ENCODE peak calls at places on chromosome 9, in four cellular contexts. One of them, this sample, is unnamed.

GRCh38 chr9:2725126-2725525 is 7.8 kb downstream of the KCNV2 start:
- DNase-seq in breast epithelium: no peak
- DNase-seq in tibial artery: no peak
- DNase-seq in fibroblast of pulmonary artery: no peak
- DNase-seq in this sample: no peak

GRCh38 chr9:136403538-136403914 is 3.6 kb upstream of the SNAPC4 start:
- DNase-seq in breast epithelium: no peak
- DNase-seq in tibial artery: no peak
- DNase-seq in fibroblast of pulmonary artery: no peak
- DNase-seq in this sample: no peak

GRCh38 chr9:116344416-116344815 is 190.8 kb downstream of the PAPPA start:
- DNase-seq in breast epithelium: no peak
- DNase-seq in tibial artery: no peak
- DNase-seq in fibroblast of pulmonary artery: no peak
- DNase-seq in this sample: no peak

GRCh38 chr9:107158321-107158720 is 124.8 kb upstream of the RAD23B start:
- DNase-seq in breast epithelium: no peak
- DNase-seq in tibial artery: no peak
- DNase-seq in fibroblast of pulmonary artery: peak; percentile 57
- DNase-seq in this sample: no peak

GRCh38 chr9:76107487-76107886 is 217.0 kb downstream of the PCSK5 start:
- DNase-seq in breast epithelium: no peak
- DNase-seq in tibial artery: peak; percentile 82
- DNase-seq in fibroblast of pulmonary artery: peak; percentile 24
- DNase-seq in this sample: no peak

GRCh38 chr9:128895556-128895955 is 13.6 kb downstream of the LRRC8A start:
- DNase-seq in breast epithelium: no peak
- DNase-seq in tibial artery: no peak
- DNase-seq in fibroblast of pulmonary artery: no peak
- DNase-seq in this sample: no peak

GRCh38 chr9:133921866-133922265 is 70.3 kb downstream of the VAV2 start:
- DNase-seq in breast epithelium: no peak
- DNase-seq in tibial artery: no peak
- DNase-seq in fibroblast of pulmonary artery: no peak
- DNase-seq in this sample: no peak

GRCh38 chr9:125632321-125633115 is 74.5 kb downstream of the MAPKAP1 start:
- DNase-seq in breast epithelium: no peak
- DNase-seq in tibial artery: no peak
- DNase-seq in fibroblast of pulmonary artery: no peak
- DNase-seq in this sample: no peak

GRCh38 chr9:27614551-27614950 is 41.3 kb upstream of the C9orf72 start:
- DNase-seq in breast epithelium: no peak
- DNase-seq in tibial artery: no peak
- DNase-seq in fibroblast of pulmonary artery: no peak
- DNase-seq in this sample: no peak

GRCh38 chr9:137464291-137464999 is 5.3 kb upstream of the NSMF start:
- DNase-seq in breast epithelium: no peak
- DNase-seq in tibial artery: peak; percentile 63
- DNase-seq in fibroblast of pulmonary artery: no peak
- DNase-seq in this sample: no peak

GRCh38 chr9:93290495-93291434 is 106.8 kb downstream of the WNK2 start:
- DNase-seq in breast epithelium: no peak
- DNase-seq in tibial artery: peak; percentile 51
- DNase-seq in fibroblast of pulmonary artery: no peak
- DNase-seq in this sample: no peak

GRCh38 chr9:75873707-75874106 is 16.8 kb upstream of the PCSK5 start:
- DNase-seq in breast epithelium: no peak
- DNase-seq in tibial artery: no peak
- DNase-seq in fibroblast of pulmonary artery: no peak
- DNase-seq in this sample: no peak

GRCh38 chr9:101465330-101465915 is 29.8 kb upstream of the ALDOB start:
- DNase-seq in breast epithelium: no peak
- DNase-seq in tibial artery: no peak
- DNase-seq in fibroblast of pulmonary artery: peak; percentile 67
- DNase-seq in this sample: no peak

GRCh38 chr9:74562611-74563010 is 65.5 kb downstream of the RORB start:
- DNase-seq in breast epithelium: no peak
- DNase-seq in tibial artery: no peak
- DNase-seq in fibroblast of pulmonary artery: no peak
- DNase-seq in this sample: no peak
- TF ChIP-seq CTCF in breast epithelium: no peak
- TF ChIP-seq CTCF in tibial artery: no peak
- TF ChIP-seq CTCF in fibroblast of pulmonary artery: no peak
- TF ChIP-seq CTCF in this sample: no peak

DNA sequence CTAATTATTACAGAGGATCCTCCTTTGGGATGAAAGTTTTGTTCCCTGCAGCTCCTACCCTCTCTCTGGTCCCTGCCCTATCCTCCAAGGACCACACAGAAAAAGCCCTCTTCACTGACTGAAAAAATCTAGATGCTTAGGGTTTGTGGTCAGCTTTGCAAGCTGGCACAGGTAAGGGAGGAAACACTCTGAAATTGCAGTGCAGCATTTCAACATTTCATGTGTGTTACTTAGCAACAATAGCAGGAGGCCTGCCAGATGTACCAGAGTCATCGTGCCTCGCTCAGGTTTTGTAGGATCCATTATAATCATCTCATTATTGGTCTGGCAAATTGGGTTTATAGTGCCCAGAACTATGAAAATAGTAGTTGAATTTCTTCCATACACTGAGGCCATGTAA is 109.5 kb downstream of the PALM2AKAP2 start:
- DNase-seq in breast epithelium: no peak
- DNase-seq in tibial artery: no peak
- DNase-seq in fibroblast of pulmonary artery: peak; percentile 46
- DNase-seq in this sample: no peak
- TF ChIP-seq CTCF in breast epithelium: no peak
- TF ChIP-seq CTCF in tibial artery: no peak
- TF ChIP-seq CTCF in fibroblast of pulmonary artery: no peak
- TF ChIP-seq CTCF in this sample: no peak

GRCh38 chr9:89436326-89436725 is 61.6 kb downstream of the SEMA4D start:
- DNase-seq in breast epithelium: no peak
- DNase-seq in tibial artery: no peak
- DNase-seq in fibroblast of pulmonary artery: no peak
- DNase-seq in this sample: no peak
- TF ChIP-seq CTCF in breast epithelium: no peak
- TF ChIP-seq CTCF in tibial artery: no peak
- TF ChIP-seq CTCF in fibroblast of pulmonary artery: no peak
- TF ChIP-seq CTCF in this sample: no peak

GRCh38 chr9:5610491-5610890 is 18.4 kb upstream of the RIC1 start:
- DNase-seq in breast epithelium: no peak
- DNase-seq in tibial artery: no peak
- DNase-seq in fibroblast of pulmonary artery: no peak
- DNase-seq in this sample: no peak

GRCh38 chr9:5611321-5612186 is 17.4 kb upstream of the RIC1 start:
- DNase-seq in breast epithelium: no peak
- DNase-seq in tibial artery: no peak
- DNase-seq in fibroblast of pulmonary artery: no peak
- DNase-seq in this sample: no peak

GRCh38 chr9:5612187-5612535 is 16.7 kb upstream of the RIC1 start:
- DNase-seq in breast epithelium: no peak
- DNase-seq in tibial artery: no peak
- DNase-seq in fibroblast of pulmonary artery: no peak
- DNase-seq in this sample: no peak

GRCh38 chr9:5614192-5614591 is 14.7 kb upstream of the RIC1 start:
- DNase-seq in breast epithelium: no peak
- DNase-seq in tibial artery: no peak
- DNase-seq in fibroblast of pulmonary artery: no peak
- DNase-seq in this sample: no peak

DNA sequence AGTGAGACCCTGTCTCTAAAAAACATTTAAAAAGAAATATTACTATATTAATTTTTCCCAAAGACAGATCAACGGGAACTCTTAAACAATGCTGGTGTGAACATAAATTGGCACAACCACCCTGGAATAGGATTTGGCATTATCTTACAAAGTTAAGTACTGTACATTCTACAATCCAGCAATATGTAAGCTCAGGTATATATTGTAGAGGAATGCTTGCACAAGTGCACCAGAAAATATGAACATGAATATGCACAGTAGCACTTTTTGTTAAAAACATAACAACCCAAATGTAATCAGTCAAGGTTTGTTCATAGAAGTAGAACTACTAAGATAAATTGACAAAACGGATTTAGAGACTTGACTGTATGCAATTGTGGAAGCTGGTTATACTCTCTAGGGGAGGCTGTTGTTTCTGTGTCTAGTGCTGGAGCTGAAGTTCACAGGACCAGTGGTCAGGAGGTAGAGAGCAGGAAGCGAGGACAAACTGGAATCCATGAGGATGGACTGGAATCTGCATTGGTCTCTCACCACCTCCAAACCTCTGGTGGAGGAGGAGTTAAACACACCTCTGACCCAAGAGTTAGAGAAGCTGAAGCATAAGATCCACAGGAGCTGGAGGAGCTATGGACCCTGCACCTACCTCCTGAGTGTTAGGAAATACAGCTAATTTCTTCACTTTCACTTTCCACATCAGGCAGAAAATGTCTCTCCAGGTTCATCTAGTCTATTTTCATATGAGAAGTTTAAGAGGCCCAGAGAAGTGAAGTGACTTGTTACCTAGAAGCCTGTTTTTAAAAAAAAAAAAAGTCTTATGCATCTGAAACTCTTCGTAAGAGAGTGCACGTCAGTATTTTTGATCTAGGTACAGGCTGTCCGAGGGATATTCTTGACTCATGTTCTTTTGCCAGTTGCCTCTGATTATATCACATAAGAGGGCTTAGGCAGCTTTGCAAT is 20.3 kb upstream of the RIC1 start:
- DNase-seq in breast epithelium: no peak
- DNase-seq in tibial artery: no peak
- DNase-seq in fibroblast of pulmonary artery: peak; percentile 12
- DNase-seq in this sample: no peak
- TF ChIP-seq CTCF in breast epithelium: no peak
- TF ChIP-seq CTCF in tibial artery: peak; percentile 9
- TF ChIP-seq CTCF in fibroblast of pulmonary artery: no peak
- TF ChIP-seq CTCF in this sample: no peak

GRCh38 chr9:82524407-82524806 is 535.8 kb downstream of the SPATA31D1 start:
- DNase-seq in breast epithelium: no peak
- DNase-seq in tibial artery: no peak
- DNase-seq in fibroblast of pulmonary artery: no peak
- DNase-seq in this sample: no peak
- TF ChIP-seq CTCF in breast epithelium: no peak
- TF ChIP-seq CTCF in tibial artery: no peak
- TF ChIP-seq CTCF in fibroblast of pulmonary artery: no peak
- TF ChIP-seq CTCF in this sample: no peak

This sample was measured in mesothelial cell of epicardium.